ENCODE peak calls at places on chromosomes 13 and 19, in eight cellular contexts. A is suprapubic skin, T is cardiac muscle cell, D is upper lobe of right lung, O is HAP-1, N is tibial artery, U is upper lobe of left lung, R is esophagus squamous epithelium. G is an unnamed sample.
A peak's percentile ranks its signal among the peaks of the same experiment; 100 is the strongest.

GRCh38 chr13:112705286-112705685 is 15.4 kb downstream of the ATP11A start:
- DNase-seq in A (no peak), D (no peak), U (no peak), T (no peak), R (no peak), N (peak; percentile 47), O (no peak), G (no peak)

GRCh38 chr13:108985166-108985565 is 355.8 kb downstream of the MYO16 start:
- DNase-seq in U (no peak), O (no peak), D (no peak), A (no peak), T (peak; percentile 60), N (no peak), R (no peak), G (no peak)

GRCh38 chr19:43395561-43395960 is 19.1 kb upstream of the TEX101 start:
- DNase-seq in D (no peak), R (no peak), A (no peak), N (no peak), U (no peak), O (no peak), T (no peak), G (no peak)

GRCh38 chr19:41706741-41707501 is 1.5 kb upstream of the CEACAM5 start:
- DNase-seq in O (peak; percentile 57), T (peak; percentile 30), U (peak; percentile 88), R (no peak), N (peak; percentile 59), A (peak; percentile 77), D (peak; percentile 87), G (peak; percentile 60)

GRCh38 chr13:38590796-38591507 is 95.9 kb upstream of the FREM2 start:
- DNase-seq in D (peak; percentile 74), R (no peak), A (no peak), U (no peak), T (no peak), O (no peak), N (no peak), G (no peak)

GRCh38 chr19:42563352-42564210 is 31.1 kb downstream of the CEACAM8 start:
- DNase-seq in D (no peak), O (peak; percentile 49), N (no peak), A (no peak), R (no peak), T (peak; percentile 60), U (no peak), G (peak; percentile 17)

GRCh38 chr19:12872941-12873890 is 8.0 kb downstream of the DNASE2 start:
- DNase-seq in T (peak; percentile 71), O (no peak), A (no peak), R (no peak), D (peak; percentile 82), N (peak; percentile 78), U (no peak), G (peak; percentile 28)

GRCh38 chr19:16117594-16118033 is 5.9 kb downstream of the RAB8A start:
- DNase-seq in N (no peak), R (no peak), T (no peak), O (no peak), D (no peak), A (no peak), U (no peak), G (no peak)

GRCh38 chr13:92843549-92843948 is 383.1 kb upstream of the GPC6 start:
- DNase-seq in D (no peak), U (no peak), T (peak; percentile 73), R (no peak), N (no peak), O (no peak), A (no peak), G (no peak)

GRCh38 chr13:51479199-51479523 is 26.3 kb upstream of the INTS6 start:
- DNase-seq in A (no peak), D (no peak), N (no peak), O (no peak), R (no peak), U (no peak), T (peak; percentile 25), G (no peak)

GRCh38 chr19:35903550-35904179 is 1.3 kb downstream of the HCST start:
- DNase-seq in D (peak; percentile 94), R (peak; percentile 75), A (peak; percentile 88), T (peak; percentile 73), N (peak; percentile 86), U (peak; percentile 94), O (peak; percentile 41), G (peak; percentile 90)

GRCh38 chr13:94345374-94346195 is 133.9 kb downstream of the DCT start:
- DNase-seq in N (no peak), D (no peak), U (no peak), R (no peak), O (no peak), A (no peak), T (peak; percentile 43), G (no peak)

GRCh38 chr19:35712529-35712909 is 5.3 kb upstream of the KMT2B start:
- DNase-seq in T (no peak), D (no peak), R (no peak), U (no peak), A (no peak), N (no peak), O (no peak), G (no peak)

GRCh38 chr19:55442372-55443044 is 592 bp downstream of the SHISA7 start:
- DNase-seq in U (peak; percentile 75), R (no peak), D (no peak), T (no peak), N (no peak), A (no peak), O (no peak), G (no peak)

GRCh38 chr19:41478171-41478570 is 35.2 kb downstream of the ERICH4 start:
- DNase-seq in N (no peak), U (no peak), A (no peak), O (no peak), T (no peak), D (no peak), R (no peak), G (no peak)

GRCh38 chr19:13156968-13157882 is 7.0 kb downstream of the IER2 start:
- DNase-seq in D (no peak), A (no peak), O (no peak), N (no peak), U (no peak), T (no peak), R (no peak), G (no peak)

DNA sequence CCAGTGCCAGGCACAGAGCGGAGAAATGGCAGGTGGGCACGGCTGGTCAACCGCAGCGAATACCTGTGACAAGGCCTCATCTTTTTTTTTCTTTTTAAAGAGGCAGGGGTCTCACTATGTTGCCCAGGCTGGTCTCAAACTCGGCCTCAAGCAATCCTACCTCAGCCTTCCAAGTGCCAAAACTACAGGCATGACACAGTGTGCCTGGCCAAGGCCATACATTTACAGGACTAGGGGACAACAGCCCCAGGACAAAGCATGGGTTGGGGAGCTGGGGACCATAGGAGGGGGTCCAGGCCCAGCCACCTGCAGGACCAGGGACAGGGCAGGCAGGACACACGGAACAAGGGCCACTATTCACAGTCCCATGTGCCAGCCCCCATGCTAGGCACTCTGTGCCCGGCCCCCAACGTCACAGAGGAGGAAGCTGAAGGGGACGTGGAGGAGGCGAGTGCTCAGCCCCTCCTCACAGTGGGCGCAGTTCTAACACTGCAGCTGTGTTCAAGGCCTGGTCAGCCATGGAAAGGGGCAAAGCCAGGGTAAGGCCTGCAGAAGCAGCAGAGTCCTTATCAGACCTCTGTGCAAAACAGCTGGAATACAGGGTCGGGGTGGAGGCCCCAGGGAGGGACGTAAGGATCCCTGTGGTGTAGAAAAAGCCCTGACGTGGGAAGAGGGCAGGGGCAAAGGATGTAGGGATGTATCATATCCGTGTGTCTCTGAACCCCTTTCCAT is 28.3 kb downstream of the SH3GL1 start:
- DNase-seq in N (peak; percentile 66), U (no peak), O (no peak), T (no peak), A (no peak), R (no peak), D (no peak), G (no peak)
- H3K4me1 ChIP-seq in N (peaks cover 23% of the 10 kb centered on the region), U (peaks cover 90% of the 10 kb centered on the region), O (peaks cover 13% of the 10 kb centered on the region), T (peaks cover 31% of the 10 kb centered on the region), A (peaks cover 99% of the 10 kb centered on the region), R (peaks cover 92% of the 10 kb centered on the region), D (peaks cover 95% of the 10 kb centered on the region), G (peaks cover 23% of the 10 kb centered on the region)

GRCh38 chr13:110442946-110443632 is 118.4 kb downstream of the RAB20 start:
- DNase-seq in N (peak; percentile 60), U (no peak), D (no peak), O (no peak), T (peak; percentile 67), A (no peak), R (no peak), G (no peak)
- H3K4me1 ChIP-seq in N (no peaks in the 10 kb centered on the region), U (no peaks in the 10 kb centered on the region), D (no peaks in the 10 kb centered on the region), O (no peaks in the 10 kb centered on the region), T (peaks cover 4% of the 10 kb centered on the region), A (no peaks in the 10 kb centered on the region), R (peaks cover 2% of the 10 kb centered on the region), G (no peaks in the 10 kb centered on the region)

DNA sequence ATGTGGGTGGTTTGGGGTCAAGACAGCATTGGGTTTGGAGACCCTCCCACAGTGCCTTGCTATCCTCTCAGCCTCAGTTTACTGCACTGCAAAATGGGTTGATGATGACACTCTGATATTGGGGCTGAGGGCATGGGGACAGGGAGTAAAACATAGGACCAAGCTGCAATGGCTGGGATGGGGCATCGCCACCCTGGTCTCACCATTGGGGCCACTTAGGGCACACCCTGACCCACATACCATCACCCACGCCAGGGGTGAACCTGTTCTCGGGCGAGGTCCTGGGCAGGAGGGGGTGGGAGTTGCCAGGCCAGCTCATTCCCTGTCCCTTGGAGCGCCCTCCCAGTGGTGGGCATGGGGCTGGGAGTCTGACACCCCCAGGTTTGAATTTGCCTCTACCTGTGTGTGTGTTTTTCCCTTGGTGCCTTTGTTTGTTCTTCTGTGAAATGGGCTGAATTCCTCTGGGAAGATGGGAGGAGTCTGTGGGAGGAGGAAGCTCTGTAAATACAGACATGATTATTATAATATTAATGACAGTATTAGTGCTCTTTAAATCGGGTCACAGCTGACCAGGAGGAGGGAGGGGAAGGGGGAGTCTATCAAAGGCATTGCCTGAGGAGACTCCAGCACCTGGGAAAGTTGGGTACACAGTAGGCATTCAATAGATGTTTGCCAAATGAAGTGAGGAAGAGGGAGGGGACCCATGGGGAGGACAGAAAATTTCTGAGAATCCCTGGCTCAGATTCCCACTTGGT is 2.2 kb upstream of the FCHO1 start:
- DNase-seq in U (no peak), R (no peak), D (no peak), T (no peak), N (no peak), A (no peak), O (no peak), G (no peak)
- H3K4me1 ChIP-seq in U (peaks cover 16% of the 10 kb centered on the region), R (peaks cover 3% of the 10 kb centered on the region), D (peaks cover 11% of the 10 kb centered on the region), T (no peaks in the 10 kb centered on the region), N (no peaks in the 10 kb centered on the region), A (peaks cover 14% of the 10 kb centered on the region), O (no peaks in the 10 kb centered on the region), G (peaks cover 34% of the 10 kb centered on the region)

GRCh38 chr19:954672-955494 is 29.0 kb downstream of the ARID3A start:
- DNase-seq in A (no peak), T (peak; percentile 46), N (no peak), O (no peak), U (peak; percentile 76), D (no peak), R (no peak), G (no peak)

GRCh38 chr19:952680-953500 is 27.1 kb downstream of the ARID3A start:
- DNase-seq in T (peak; percentile 59), R (no peak), N (no peak), U (peak; percentile 61), A (no peak), O (no peak), D (no peak), G (no peak)

GRCh38 chr19:954272-954671 is 28.4 kb downstream of the ARID3A start:
- DNase-seq in A (no peak), T (no peak), O (no peak), D (no peak), R (no peak), U (no peak), N (no peak), G (no peak)

GRCh38 chr19:952049-952679 is 26.3 kb downstream of the ARID3A start:
- DNase-seq in N (no peak), T (no peak), U (no peak), A (no peak), R (no peak), O (no peak), D (no peak), G (no peak)

GRCh38 chr19:953501-954271 is 27.9 kb downstream of the ARID3A start:
- DNase-seq in R (no peak), O (no peak), A (no peak), N (no peak), T (peak; percentile 26), D (no peak), U (no peak), G (no peak)
- H3K4me1 ChIP-seq in R (peaks cover 11% of the 10 kb centered on the region), O (no peaks in the 10 kb centered on the region), A (peaks cover 14% of the 10 kb centered on the region), N (no peaks in the 10 kb centered on the region), T (peaks cover 41% of the 10 kb centered on the region), D (peaks cover 11% of the 10 kb centered on the region), U (peaks cover 29% of the 10 kb centered on the region), G (peaks cover 11% of the 10 kb centered on the region)

G was measured in naive thymus-derived CD4-positive, alpha-beta T cell.